ENCODE peak calls at places on chromosomes 7 and 10, in four cellular contexts. One of them, this sample, is unnamed.

GRCh38 chr7:18889436-18889835 is 228.0 kb downstream of the TWIST1 start:
- DNase-seq in neural crest cell: no peak
- DNase-seq in GM20000: no peak
- DNase-seq in fibroblast of lung: no peak
- DNase-seq in this sample: no peak

GRCh38 chr7:74275401-74275881 is 13.8 kb upstream of the CLIP2 start:
- DNase-seq in fibroblast of lung: no peak
- DNase-seq in neural crest cell: no peak
- DNase-seq in GM20000: no peak
- DNase-seq in this sample: peak; percentile 81

GRCh38 chr7:71612892-71613291 is 480.9 kb downstream of the GALNT17 start:
- DNase-seq in fibroblast of lung: peak; percentile 32
- DNase-seq in GM20000: no peak
- DNase-seq in neural crest cell: no peak
- DNase-seq in this sample: no peak

GRCh38 chr7:1085910-1086421 is 1.9 kb upstream of the GPER1 start:
- DNase-seq in GM20000: no peak
- DNase-seq in fibroblast of lung: no peak
- DNase-seq in neural crest cell: no peak
- DNase-seq in this sample: no peak

GRCh38 chr7:96069361-96069760 is 252.5 kb downstream of the SLC25A13 start:
- DNase-seq in neural crest cell: no peak
- DNase-seq in GM20000: no peak
- DNase-seq in fibroblast of lung: no peak
- DNase-seq in this sample: no peak

GRCh38 chr7:15332962-15333361 is 228.9 kb downstream of the AGMO start:
- DNase-seq in neural crest cell: no peak
- DNase-seq in fibroblast of lung: no peak
- DNase-seq in GM20000: no peak
- DNase-seq in this sample: no peak

GRCh38 chr10:10462116-10462515 is 555.6 kb upstream of the CELF2 start:
- DNase-seq in fibroblast of lung: no peak
- DNase-seq in GM20000: no peak
- DNase-seq in neural crest cell: no peak
- DNase-seq in this sample: no peak

GRCh38 chr10:133378251-133379096 is 588 bp upstream of the PAOX start:
- DNase-seq in GM20000: peak; percentile 84
- DNase-seq in neural crest cell: peak; percentile 53
- DNase-seq in fibroblast of lung: peak; percentile 49
- DNase-seq in this sample: peak; percentile 47

GRCh38 chr7:50665403-50666123 is 100.4 kb upstream of the DDC start:
- DNase-seq in fibroblast of lung: peak; percentile 56
- DNase-seq in GM20000: no peak
- DNase-seq in neural crest cell: no peak
- DNase-seq in this sample: no peak

GRCh38 chr10:22343761-22344160 is 1.5 kb upstream of the SPAG6 start:
- DNase-seq in fibroblast of lung: no peak
- DNase-seq in GM20000: peak; percentile 56
- DNase-seq in neural crest cell: no peak
- DNase-seq in this sample: no peak

GRCh38 chr10:67815571-67816059 is 22.4 kb downstream of the DNAJC12 start:
- DNase-seq in fibroblast of lung: peak; percentile 76
- DNase-seq in GM20000: no peak
- DNase-seq in neural crest cell: no peak
- DNase-seq in this sample: no peak

GRCh38 chr7:80106498-80107113 is 28.0 kb upstream of the GNAI1 start:
- DNase-seq in GM20000: no peak
- DNase-seq in neural crest cell: no peak
- DNase-seq in fibroblast of lung: no peak
- DNase-seq in this sample: no peak

GRCh38 chr7:33040803-33041516 is 21.6 kb downstream of the NT5C3A start:
- DNase-seq in fibroblast of lung: no peak
- DNase-seq in GM20000: peak; percentile 70
- DNase-seq in neural crest cell: no peak
- DNase-seq in this sample: no peak

GRCh38 chr10:60144099-60144498 is 237.7 kb upstream of the CCDC6 start:
- DNase-seq in GM20000: no peak
- DNase-seq in neural crest cell: no peak
- DNase-seq in fibroblast of lung: no peak
- DNase-seq in this sample: no peak

GRCh38 chr7:16564909-16565426 is 38.3 kb downstream of the LRRC72 start:
- DNase-seq in fibroblast of lung: peak; percentile 33
- DNase-seq in GM20000: peak; percentile 60
- DNase-seq in neural crest cell: no peak
- DNase-seq in this sample: no peak

GRCh38 chr7:41003031-41003925 is 699.6 kb downstream of the INHBA start:
- DNase-seq in GM20000: peak; percentile 8
- DNase-seq in fibroblast of lung: peak; percentile 53
- DNase-seq in neural crest cell: peak; percentile 48
- DNase-seq in this sample: peak; percentile 63

GRCh38 chr7:142712617-142712957 is 36.7 kb upstream of the PRSS1 start:
- DNase-seq in neural crest cell: no peak
- DNase-seq in fibroblast of lung: no peak
- DNase-seq in GM20000: no peak
- DNase-seq in this sample: no peak
- TF ChIP-seq CTCF in neural crest cell: peak; percentile 36
- TF ChIP-seq CTCF in fibroblast of lung: no peak
- TF ChIP-seq CTCF in GM20000: no peak
- TF ChIP-seq CTCF in this sample: peak; percentile 9

GRCh38 chr10:91220194-91220953 is at the start of gene PCGF5:
- DNase-seq in GM20000: peak; percentile 99
- DNase-seq in neural crest cell: peak; percentile 79
- DNase-seq in fibroblast of lung: peak; percentile 86
- DNase-seq in this sample: peak; percentile 90
- TF ChIP-seq CTCF in GM20000: no peak
- TF ChIP-seq CTCF in neural crest cell: peak; percentile 53
- TF ChIP-seq CTCF in fibroblast of lung: no peak
- TF ChIP-seq CTCF in this sample: peak; percentile 39

DNA sequence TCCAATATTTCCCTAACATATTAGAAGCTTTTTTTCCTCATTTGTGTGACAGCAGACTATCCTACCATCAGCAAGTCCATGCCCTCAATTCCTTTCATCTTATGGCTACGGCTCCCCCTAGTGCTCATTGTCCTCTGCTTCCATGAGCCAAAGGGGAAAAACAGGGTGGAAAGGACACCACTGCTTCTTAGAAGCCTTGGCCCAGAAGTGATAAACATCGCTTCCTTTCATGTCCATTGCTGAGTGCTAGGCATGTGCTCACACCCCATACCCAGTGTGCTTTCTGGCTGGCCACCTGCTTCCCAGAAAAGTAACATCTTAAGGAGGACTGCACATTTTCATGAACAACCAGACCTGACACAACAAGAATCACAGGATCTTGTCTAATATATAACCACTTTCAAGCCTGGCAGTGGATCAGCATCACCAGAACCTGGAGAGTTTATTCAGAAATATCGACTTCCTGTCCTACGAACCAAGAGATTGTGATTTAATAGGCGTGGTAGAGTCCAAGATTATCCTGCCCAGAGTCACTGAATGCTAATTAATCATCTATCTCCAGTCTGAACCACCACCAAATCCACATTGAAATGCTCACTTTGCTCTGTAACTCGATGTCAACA is 650.5 kb upstream of the SORCS1 start:
- DNase-seq in fibroblast of lung: peak; percentile 31
- DNase-seq in neural crest cell: peak; percentile 61
- DNase-seq in GM20000: peak; percentile 38
- DNase-seq in this sample: peak; percentile 70
- TF ChIP-seq CTCF in fibroblast of lung: peak; percentile 46
- TF ChIP-seq CTCF in neural crest cell: peak; percentile 84
- TF ChIP-seq CTCF in GM20000: peak; percentile 79
- TF ChIP-seq CTCF in this sample: peak; percentile 85

DNA sequence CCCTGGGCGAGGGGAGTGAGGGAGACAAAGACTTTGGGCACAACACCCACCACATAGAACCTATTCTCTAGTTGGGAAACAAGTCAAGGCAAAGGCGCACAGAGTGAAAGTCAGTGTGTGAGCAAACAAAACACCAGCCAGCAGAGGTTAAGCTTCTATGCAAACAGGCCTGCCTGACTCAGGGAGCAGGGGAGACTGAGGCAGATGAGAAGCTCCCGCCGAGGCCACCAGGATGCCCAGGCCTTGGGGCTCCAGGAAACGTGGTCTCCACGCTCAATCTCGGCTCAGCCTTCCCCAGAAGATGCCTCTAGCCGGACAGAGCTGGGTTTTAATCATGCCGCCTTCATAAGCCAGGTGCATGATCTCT is 74.1 kb upstream of the KCNMA1 start:
- DNase-seq in fibroblast of lung: no peak
- DNase-seq in neural crest cell: no peak
- DNase-seq in GM20000: no peak
- DNase-seq in this sample: no peak
- TF ChIP-seq CTCF in fibroblast of lung: no peak
- TF ChIP-seq CTCF in neural crest cell: peak; percentile 0
- TF ChIP-seq CTCF in GM20000: no peak
- TF ChIP-seq CTCF in this sample: no peak

GRCh38 chr7:43933902-43934560 is 7.8 kb downstream of the UBE2D4 start:
- DNase-seq in neural crest cell: no peak
- DNase-seq in fibroblast of lung: no peak
- DNase-seq in GM20000: no peak
- DNase-seq in this sample: no peak
- TF ChIP-seq CTCF in neural crest cell: no peak
- TF ChIP-seq CTCF in fibroblast of lung: no peak
- TF ChIP-seq CTCF in GM20000: no peak
- TF ChIP-seq CTCF in this sample: no peak

GRCh38 chr10:100745882-100746412 is 565 bp downstream of the PAX2 start:
- DNase-seq in neural crest cell: no peak
- DNase-seq in fibroblast of lung: no peak
- DNase-seq in GM20000: peak; percentile 23
- DNase-seq in this sample: no peak
- TF ChIP-seq CTCF in neural crest cell: no peak
- TF ChIP-seq CTCF in fibroblast of lung: no peak
- TF ChIP-seq CTCF in GM20000: no peak
- TF ChIP-seq CTCF in this sample: no peak

GRCh38 chr7:65966167-65966566 is 15.8 kb downstream of the GUSB start:
- DNase-seq in neural crest cell: no peak
- DNase-seq in fibroblast of lung: no peak
- DNase-seq in GM20000: no peak
- DNase-seq in this sample: no peak

GRCh38 chr7:65960351-65961074 is 21.5 kb downstream of the GUSB start:
- DNase-seq in GM20000: no peak
- DNase-seq in neural crest cell: no peak
- DNase-seq in fibroblast of lung: no peak
- DNase-seq in this sample: no peak

GRCh38 chr7:65967361-65968155 is 14.5 kb downstream of the GUSB start:
- DNase-seq in neural crest cell: no peak
- DNase-seq in GM20000: no peak
- DNase-seq in fibroblast of lung: no peak
- DNase-seq in this sample: no peak

DNA sequence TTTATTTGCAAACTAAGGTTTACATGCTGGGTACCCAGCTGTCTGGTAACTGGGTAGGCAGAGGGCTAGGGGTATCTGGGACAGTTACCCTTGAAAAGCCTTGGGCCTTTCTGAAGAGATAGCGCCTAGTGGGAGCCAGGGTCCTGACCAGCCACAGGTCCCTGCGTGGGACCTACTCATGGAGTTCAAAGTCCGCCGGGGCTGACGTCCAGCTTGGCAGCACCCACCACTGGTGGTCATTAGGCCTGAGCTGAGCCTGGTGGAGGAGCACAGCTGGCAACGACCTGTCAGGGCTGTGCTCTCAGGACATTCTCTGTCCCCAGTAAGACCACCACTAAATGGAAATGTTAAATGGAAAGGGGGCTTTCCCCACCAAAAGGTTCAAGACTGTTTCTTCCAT is 20.0 kb downstream of the GUSB start:
- DNase-seq in fibroblast of lung: no peak
- DNase-seq in neural crest cell: no peak
- DNase-seq in GM20000: no peak
- DNase-seq in this sample: no peak
- TF ChIP-seq CTCF in fibroblast of lung: no peak
- TF ChIP-seq CTCF in neural crest cell: no peak
- TF ChIP-seq CTCF in GM20000: no peak
- TF ChIP-seq CTCF in this sample: no peak

DNA sequence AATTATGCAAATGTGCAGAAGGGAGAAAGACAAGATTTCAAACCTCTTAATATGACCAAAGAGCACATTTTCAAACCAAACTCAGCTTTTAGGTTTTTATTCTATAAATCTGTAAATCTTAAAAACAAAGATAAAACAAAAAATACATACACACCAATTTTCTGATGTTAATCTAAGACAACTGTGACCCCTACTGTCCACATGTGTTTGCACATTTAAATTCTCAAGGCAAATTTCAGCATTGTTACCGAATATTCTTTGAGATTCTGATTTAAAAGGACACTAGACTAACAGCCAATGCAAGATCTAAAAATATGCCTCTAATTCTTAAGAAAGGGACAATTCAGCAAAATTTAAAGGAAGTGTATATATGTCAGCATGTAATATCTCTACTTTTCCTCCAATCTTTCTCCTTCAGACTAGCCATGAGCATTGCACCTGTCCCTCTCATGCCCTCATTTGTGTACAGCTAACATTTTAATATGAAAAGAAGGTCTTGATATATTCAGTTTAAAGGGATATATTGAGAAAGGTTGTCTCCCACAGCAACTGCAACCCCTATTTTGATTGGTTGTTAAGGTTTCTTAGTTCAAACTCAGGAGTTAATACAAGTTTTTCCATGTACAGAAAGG is 417.9 kb downstream of the IPMK start:
- DNase-seq in fibroblast of lung: no peak
- DNase-seq in neural crest cell: no peak
- DNase-seq in GM20000: no peak
- DNase-seq in this sample: no peak
- TF ChIP-seq CTCF in fibroblast of lung: peak; percentile 23
- TF ChIP-seq CTCF in neural crest cell: peak; percentile 69
- TF ChIP-seq CTCF in GM20000: peak; percentile 12
- TF ChIP-seq CTCF in this sample: peak; percentile 60

This sample was measured in H9.